ENCODE peak calls at places on chromosomes 1 and 21, in eight cellular contexts. G, Q, C, K, D, U, Y and I are unnamed samples.

GRCh38 chr1:5455056-5455455 is 537.2 kb downstream of the NPHP4 start:
- DNase-seq in G (no peak), Q (no peak), C (no peak), K (no peak), D (no peak), U (no peak), Y (no peak), I (no peak)

GRCh38 chr1:10824821-10825540 is 28.5 kb upstream of the CASZ1 start:
- DNase-seq in G (no peak), Q (no peak), C (no peak), K (peak), D (no peak), U (no peak), Y (no peak), I (no peak)

GRCh38 chr1:61174060-61174788 is 91.9 kb downstream of the NFIA start:
- DNase-seq in G (no peak), Q (no peak), C (peak), K (no peak), D (no peak), U (no peak), Y (no peak), I (no peak)

GRCh38 chr1:27644369-27645070 is 9.5 kb upstream of the FGR start:
- DNase-seq in G (no peak), Q (no peak), C (no peak), K (no peak), D (no peak), U (no peak), Y (no peak), I (no peak)

GRCh38 chr1:10625554-10625953 is 150.8 kb downstream of the PEX14 start:
- DNase-seq in G (no peak), Q (no peak), C (no peak), K (no peak), D (no peak), U (no peak), Y (no peak), I (no peak)

GRCh38 chr1:59674605-59675004 is 140.1 kb upstream of the HOOK1 start:
- DNase-seq in G (no peak), Q (peak), C (peak), K (peak), D (no peak), U (no peak), Y (no peak), I (no peak)

GRCh38 chr1:37940299-37940947 is 6.4 kb downstream of the INPP5B start:
- DNase-seq in G (no peak), Q (peak), C (no peak), K (no peak), D (no peak), U (no peak), Y (no peak), I (no peak)

GRCh38 chr21:18382141-18382540 is 21.4 kb downstream of the TMPRSS15 start:
- DNase-seq in G (no peak), Q (no peak), C (no peak), K (no peak), D (no peak), U (no peak), Y (no peak), I (no peak)

GRCh38 chr1:42380617-42381423 is at the start of gene RIMKLA:
- DNase-seq in G (peak), Q (peak), C (peak), K (peak), D (peak), U (peak), Y (peak), I (peak)

GRCh38 chr1:26861889-26862371 is 1.0 kb upstream of the SFN start:
- DNase-seq in G (no peak), Q (no peak), C (no peak), K (no peak), D (no peak), U (no peak), Y (no peak), I (no peak)

GRCh38 chr1:32335951-32336867 is at the start of gene MARCKSL1:
- DNase-seq in G (peak), Q (peak), C (peak), K (peak), D (peak), U (peak), Y (peak), I (peak)

GRCh38 chr21:34129039-34129891 is 55.9 kb downstream of the MRPS6 start:
- DNase-seq in G (peak), Q (peak), C (peak), K (peak), D (peak), U (peak), Y (peak), I (peak)

GRCh38 chr1:209652121-209652742 is at the start of gene LAMB3:
- DNase-seq in G (no peak), Q (peak), C (no peak), K (no peak), D (no peak), U (no peak), Y (no peak), I (no peak)

GRCh38 chr1:157073944-157074685 is 25.5 kb downstream of the ETV3L start:
- DNase-seq in G (no peak), Q (peak), C (peak), K (peak), D (peak), U (peak), Y (no peak), I (peak)

GRCh38 chr1:235015291-235015990 is 113.2 kb downstream of the TOMM20 start:
- DNase-seq in G (peak), Q (no peak), C (no peak), K (no peak), D (no peak), U (no peak), Y (no peak), I (no peak)

GRCh38 chr21:32256873-32257620 is 21.8 kb downstream of the MIS18A start:
- DNase-seq in G (no peak), Q (peak), C (peak), K (peak), D (no peak), U (no peak), Y (no peak), I (no peak)

GRCh38 chr1:197178998-197179397 is 32.5 kb upstream of the ASPM start:
- DNase-seq in G (no peak), Q (no peak), C (no peak), K (peak), D (no peak), U (no peak), Y (no peak), I (no peak)

GRCh38 chr1:223714849-223715709 is 2.7 kb downstream of the CAPN2 start:
- DNase-seq in G (no peak), Q (peak), C (no peak), K (peak), D (peak), U (no peak), Y (no peak), I (peak)

GRCh38 chr1:28243685-28244439 is 7.9 kb downstream of the ATP5IF1 start:
- DNase-seq in G (no peak), Q (peak), C (no peak), K (no peak), D (no peak), U (no peak), Y (no peak), I (no peak)

GRCh38 chr1:7941437-7941793 is 776 bp upstream of the TNFRSF9 start:
- DNase-seq in G (no peak), Q (no peak), C (no peak), K (peak), D (no peak), U (no peak), Y (no peak), I (no peak)

GRCh38 chr1:20725189-20726106 is 7.1 kb downstream of the SH2D5 start:
- DNase-seq in G (no peak), Q (no peak), C (peak), K (peak), D (no peak), U (no peak), Y (no peak), I (no peak)

GRCh38 chr21:20353351-20353750 is 644.9 kb upstream of the NCAM2 start:
- DNase-seq in G (no peak), Q (no peak), C (no peak), K (no peak), D (no peak), U (no peak), Y (no peak), I (no peak)